ENCODE peak calls at places on chromosomes 12 and 14, in four cellular contexts. X, K, R and M are unnamed samples.

GRCh38 chr14:99183311-99183710 is 88.7 kb downstream of the BCL11B start:
- DNase-seq in X (no peak), K (no peak), R (no peak), M (no peak)

GRCh38 chr12:89825591-89826449 is 117.2 kb upstream of the ATP2B1 start:
- DNase-seq in X (peak; percentile 41), K (no peak), R (no peak), M (no peak)

GRCh38 chr12:82593901-82594396 is 92.8 kb upstream of the TMTC2 start:
- DNase-seq in X (no peak), K (no peak), R (no peak), M (no peak)

GRCh38 chr14:104135121-104135903 is 3.1 kb upstream of the KIF26A start:
- DNase-seq in X (peak; percentile 83), K (no peak), R (no peak), M (peak; percentile 54)

GRCh38 chr12:4353785-4354208 is 25.7 kb downstream of the FGF23 start:
- DNase-seq in X (peak; percentile 29), K (no peak), R (no peak), M (no peak)

GRCh38 chr12:92706594-92706993 is 3.8 kb downstream of the PLEKHG7 start:
- DNase-seq in X (no peak), K (no peak), R (no peak), M (no peak)

GRCh38 chr14:79740043-79740442 is 471.3 kb downstream of the DIO2 start:
- DNase-seq in X (peak; percentile 8), K (no peak), R (no peak), M (no peak)

GRCh38 chr12:117069926-117070900 is 29.0 kb downstream of the TESC start:
- DNase-seq in X (peak; percentile 44), K (peak; percentile 54), R (no peak), M (no peak)

GRCh38 chr12:42325326-42325775 is 543 bp downstream of the ZCRB1 start:
- DNase-seq in X (no peak), K (no peak), R (no peak), M (no peak)

DNA sequence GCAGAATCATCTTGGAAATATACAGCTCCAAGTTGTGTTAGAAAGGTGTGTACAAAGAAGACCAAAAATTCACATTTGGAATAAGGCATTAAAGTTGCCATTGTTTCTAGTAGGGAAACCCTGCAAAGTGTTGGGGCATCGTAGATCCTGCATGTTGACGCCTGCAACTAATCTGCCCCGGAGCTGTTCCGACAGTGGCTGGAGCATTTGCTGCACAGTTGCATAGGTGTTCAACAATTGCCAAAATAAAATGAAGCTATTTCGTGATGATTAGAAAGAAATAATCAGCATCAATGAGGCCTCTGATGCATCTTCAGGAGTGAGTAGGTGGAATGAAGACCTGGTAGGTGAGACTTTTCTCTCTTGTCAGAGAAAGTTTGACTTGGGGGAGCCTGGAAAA is 47.3 kb downstream of the DAD1 start:
- DNase-seq in X (no peak), K (no peak), R (no peak), M (no peak)
- H3K4me1 ChIP-seq in X (peaks cover 6% of the 10 kb centered on the region), K (peaks cover 8% of the 10 kb centered on the region), R (no peaks in the 10 kb centered on the region), M (no peaks in the 10 kb centered on the region)

DNA sequence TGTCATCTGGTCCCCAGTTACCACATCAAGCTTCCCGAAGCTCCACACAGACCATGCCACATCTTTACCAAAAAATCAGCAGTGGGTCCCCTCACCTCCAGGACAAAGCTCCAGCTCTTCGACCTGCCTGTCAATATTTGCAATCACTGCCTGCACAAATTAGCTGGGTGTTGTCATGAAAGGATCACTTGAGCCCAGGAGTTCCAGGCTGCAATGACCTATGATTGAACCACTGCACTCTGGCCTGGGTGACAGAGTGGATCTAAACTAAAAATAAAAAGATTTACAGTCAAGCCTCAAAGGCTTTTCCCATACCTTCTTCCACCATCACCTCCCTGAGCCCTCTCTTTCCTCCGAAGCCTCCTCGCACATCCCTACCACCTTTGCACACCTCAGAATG is 7.2 kb downstream of the CD4 start:
- DNase-seq in X (no peak), K (no peak), R (no peak), M (no peak)
- H3K4me1 ChIP-seq in X (no peaks in the 10 kb centered on the region), K (no peaks in the 10 kb centered on the region), R (no peaks in the 10 kb centered on the region), M (no peaks in the 10 kb centered on the region)

GRCh38 chr12:53219116-53219955 is 12.3 kb upstream of the ITGB7 start:
- DNase-seq in X (no peak), K (no peak), R (no peak), M (no peak)

GRCh38 chr12:53218551-53219114 is 11.6 kb upstream of the ITGB7 start:
- DNase-seq in X (no peak), K (no peak), R (no peak), M (no peak)

GRCh38 chr12:53219956-53220856 is 11.8 kb downstream of the RARG start:
- DNase-seq in X (peak; percentile 79), K (peak; percentile 72), R (peak; percentile 57), M (peak; percentile 72)

GRCh38 chr12:53217049-53217929 is 10.2 kb upstream of the ITGB7 start:
- DNase-seq in X (peak; percentile 80), K (peak; percentile 62), R (no peak), M (no peak)

DNA sequence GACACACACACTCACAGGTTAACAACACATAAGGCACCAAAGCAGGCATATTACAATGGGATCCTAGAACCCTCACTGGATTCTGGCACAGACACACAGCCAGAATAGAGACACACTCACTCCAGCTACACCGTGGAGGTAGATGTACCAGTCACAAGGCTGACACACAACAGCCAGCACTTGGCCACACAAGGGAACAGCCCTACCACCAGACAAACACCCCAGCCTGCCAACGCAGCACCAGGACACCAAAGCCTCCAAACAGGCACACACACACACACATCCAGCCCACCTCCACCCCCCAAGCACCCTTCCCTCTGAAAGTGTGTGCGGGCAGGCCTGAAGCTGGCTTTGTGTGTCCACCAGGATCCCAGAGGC is 10.9 kb upstream of the ITGB7 start:
- DNase-seq in X (no peak), K (no peak), R (no peak), M (no peak)
- H3K4me1 ChIP-seq in X (peaks cover 48% of the 10 kb centered on the region), K (peaks cover 83% of the 10 kb centered on the region), R (peaks cover 43% of the 10 kb centered on the region), M (peaks cover 4% of the 10 kb centered on the region)

GRCh38 chr12:103833095-103833777 is 7.8 kb downstream of the NT5DC3 start:
- DNase-seq in X (no peak), K (no peak), R (no peak), M (no peak)
- H3K4me1 ChIP-seq in X (peaks cover 3% of the 10 kb centered on the region), K (no peaks in the 10 kb centered on the region), R (peaks cover 2% of the 10 kb centered on the region), M (peaks cover 95% of the 10 kb centered on the region)

GRCh38 chr12:109052415-109053323 is at the start of gene USP30:
- DNase-seq in X (peak; percentile 92), K (peak; percentile 88), R (peak; percentile 87), M (peak; percentile 87)

GRCh38 chr12:109052097-109052414 is 320 bp upstream of the USP30 start:
- DNase-seq in X (no peak), K (no peak), R (no peak), M (no peak)

GRCh38 chr12:109056891-109057290 is 4.5 kb downstream of the USP30 start:
- DNase-seq in X (no peak), K (no peak), R (no peak), M (no peak)

GRCh38 chr12:109054520-109054919 is 2.1 kb downstream of the USP30 start:
- DNase-seq in X (no peak), K (no peak), R (no peak), M (no peak)

GRCh38 chr12:109053382-109054123 is 1.2 kb downstream of the USP30 start:
- DNase-seq in X (no peak), K (no peak), R (no peak), M (no peak)
- H3K4me1 ChIP-seq in X (no peaks in the 10 kb centered on the region), K (peaks cover 26% of the 10 kb centered on the region), R (peaks cover 21% of the 10 kb centered on the region), M (peaks cover 14% of the 10 kb centered on the region)

GRCh38 chr12:121570467-121571283 is 10.1 kb downstream of the KDM2B start:
- DNase-seq in X (no peak), K (no peak), R (no peak), M (no peak)

GRCh38 chr12:121575051-121575450 is 5.8 kb downstream of the KDM2B start:
- DNase-seq in X (no peak), K (no peak), R (no peak), M (no peak)

GRCh38 chr12:121576851-121577391 is 3.9 kb downstream of the KDM2B start:
- DNase-seq in X (peak; percentile 97), K (no peak), R (no peak), M (no peak)

GRCh38 chr12:121575952-121576615 is 4.7 kb downstream of the KDM2B start:
- DNase-seq in X (no peak), K (no peak), R (no peak), M (no peak)

DNA sequence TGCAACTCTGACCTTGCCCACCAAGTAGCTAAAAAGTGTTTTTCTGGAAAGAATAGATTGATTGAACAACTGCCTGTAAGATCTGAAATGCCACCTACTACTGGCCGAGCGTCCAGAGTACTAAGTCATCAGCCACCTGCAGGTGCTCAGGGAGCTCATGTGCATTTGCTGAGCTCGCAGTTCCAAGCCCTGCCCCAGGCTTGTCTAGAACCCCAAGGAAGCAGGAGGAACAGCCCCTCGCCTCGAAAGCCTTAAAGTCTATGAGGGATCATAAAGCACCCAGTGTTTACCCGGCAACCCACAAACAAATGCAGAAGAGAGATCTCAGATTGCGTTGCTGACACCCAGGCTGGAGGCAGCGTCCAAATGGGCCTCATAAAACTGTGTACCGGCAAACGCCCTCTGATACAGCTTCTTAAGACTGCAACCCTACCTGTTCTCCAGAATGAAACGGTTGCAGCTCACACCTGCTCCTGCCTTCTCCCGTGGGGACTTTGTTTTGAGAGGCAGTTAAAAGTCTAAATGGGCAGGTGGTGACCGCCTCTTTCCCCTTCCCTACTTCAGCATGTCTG is 6.8 kb downstream of the KDM2B start:
- DNase-seq in X (no peak), K (no peak), R (no peak), M (no peak)
- H3K4me1 ChIP-seq in X (peaks cover 6% of the 10 kb centered on the region), K (peaks cover 15% of the 10 kb centered on the region), R (peaks cover 17% of the 10 kb centered on the region), M (peaks cover 38% of the 10 kb centered on the region)

GRCh38 chr12:53751336-53752191 is at the start of gene CISTR:
- DNase-seq in X (peak; percentile 28), K (no peak), R (no peak), M (peak; percentile 63)
- H3K4me1 ChIP-seq in X (peaks cover 2% of the 10 kb centered on the region), K (peaks cover 24% of the 10 kb centered on the region), R (peaks cover 18% of the 10 kb centered on the region), M (peaks cover 22% of the 10 kb centered on the region)